ENCODE peak calls at places on chromosomes 2 and 18, in five cellular contexts. N, T, E, X and F are unnamed samples.
A peak's percentile ranks its signal among the peaks of the same experiment; 100 is the strongest.

GRCh38 chr2:53437371-53437770 is 330.2 kb upstream of the CHAC2 start:
- DNase-seq in X (no peak), N (no peak), T (no peak), E (no peak), F (no peak)

GRCh38 chr2:24313744-24314632 is 46.3 kb downstream of the ITSN2 start:
- DNase-seq in T (no peak), N (no peak), E (no peak), X (peak; percentile 40), F (no peak)

GRCh38 chr18:79545255-79545654 is 134.3 kb upstream of the CTDP1 start:
- DNase-seq in T (no peak), E (no peak), N (no peak), X (no peak), F (no peak)

GRCh38 chr2:111143107-111143886 is 22.6 kb downstream of the BCL2L11 start:
- DNase-seq in N (peak; percentile 51), E (no peak), T (no peak), X (no peak), F (no peak)

GRCh38 chr18:2894841-2895370 is 48.1 kb downstream of the EMILIN2 start:
- DNase-seq in E (no peak), T (no peak), N (no peak), X (no peak), F (no peak)

GRCh38 chr2:56539618-56540017 is 355.8 kb downstream of the CCDC85A start:
- DNase-seq in X (no peak), T (no peak), E (no peak), N (no peak), F (no peak)

GRCh38 chr2:1620081-1620480 is 124.2 kb downstream of the PXDN start:
- DNase-seq in T (no peak), X (no peak), E (no peak), N (no peak), F (no peak)

GRCh38 chr2:69645026-69645425 is 1.5 kb upstream of the AAK1 start:
- DNase-seq in N (no peak), E (no peak), T (no peak), X (no peak), F (no peak)

GRCh38 chr2:113167115-113167932 is 6.4 kb upstream of the PSD4 start:
- DNase-seq in N (peak; percentile 79), E (no peak), X (no peak), T (no peak), F (no peak)

GRCh38 chr2:235286624-235287368 is 207.0 kb upstream of the AGAP1 start:
- DNase-seq in E (no peak), N (no peak), X (peak; percentile 33), T (no peak), F (no peak)

GRCh38 chr2:121810959-121811853 is 55.8 kb downstream of the TSN start:
- DNase-seq in X (peak; percentile 86), E (peak; percentile 23), T (peak; percentile 39), N (peak; percentile 62), F (peak; percentile 67)

GRCh38 chr18:61939032-61939674 is 46.3 kb upstream of the RNF152 start:
- DNase-seq in X (no peak), N (no peak), E (no peak), T (no peak), F (no peak)

GRCh38 chr2:215479536-215480240 is 43.8 kb upstream of the FN1 start:
- DNase-seq in N (no peak), E (no peak), T (no peak), X (no peak), F (no peak)

GRCh38 chr2:189624648-189625355 is 36.5 kb upstream of the ASNSD1 start:
- DNase-seq in X (no peak), E (no peak), N (no peak), T (no peak), F (no peak)

GRCh38 chr2:234044157-234044556 is 6.3 kb upstream of the SPP2 start:
- DNase-seq in E (no peak), N (no peak), T (no peak), X (peak; percentile 78), F (no peak)

GRCh38 chr18:11689972-11690570 is 1.0 kb downstream of the GNAL start:
- DNase-seq in E (no peak), T (no peak), X (no peak), N (no peak), F (no peak)

GRCh38 chr2:238727585-238728321 is 120.1 kb upstream of the TWIST2 start:
- DNase-seq in X (peak; percentile 45), T (peak; percentile 77), N (peak; percentile 9), E (no peak), F (no peak)

GRCh38 chr2:230827774-230828271 is 36.9 kb upstream of the ITM2C start:
- DNase-seq in T (no peak), E (no peak), X (no peak), N (no peak), F (no peak)

GRCh38 chr2:174577967-174578589 is 19.5 kb downstream of the WIPF1 start:
- DNase-seq in N (no peak), X (peak; percentile 81), T (no peak), E (no peak), F (no peak)

GRCh38 chr2:159094173-159094737 is 125.8 kb downstream of the TANC1 start:
- DNase-seq in X (peak; percentile 79), E (peak; percentile 95), N (peak; percentile 42), T (peak; percentile 75), F (peak; percentile 64)

GRCh38 chr2:9422321-9423099 is 818 bp downstream of the ITGB1BP1 start:
- DNase-seq in T (peak; percentile 52), X (no peak), N (peak; percentile 56), E (peak; percentile 14), F (peak; percentile 40)

GRCh38 chr2:1665761-1666505 is 78.4 kb downstream of the PXDN start:
- DNase-seq in X (no peak), T (no peak), E (no peak), N (no peak), F (no peak)

GRCh38 chr2:213315168-213315876 is 31.1 kb downstream of the SPAG16 start:
- DNase-seq in N (no peak), T (no peak), X (no peak), E (no peak), F (no peak)

GRCh38 chr2:156933580-156934225 is 323.8 kb upstream of the GALNT5 start:
- DNase-seq in X (no peak), T (no peak), E (no peak), N (no peak), F (no peak)

GRCh38 chr2:62370304-62371250 is 135.4 kb downstream of the TMEM17 start:
- DNase-seq in T (no peak), N (no peak), E (no peak), X (no peak), F (no peak)

GRCh38 chr2:105769504-105769903 is 24.8 kb downstream of the NCK2 start:
- DNase-seq in N (no peak), T (no peak), E (no peak), X (no peak), F (no peak)

GRCh38 chr2:85838641-85839040 is 50.1 kb downstream of the ST3GAL5 start:
- DNase-seq in E (no peak), X (no peak), N (no peak), T (no peak), F (no peak)

GRCh38 chr2:27703638-27704341 is 40.1 kb downstream of the SLC4A1AP start:
- DNase-seq in E (no peak), X (peak; percentile 95), T (peak; percentile 93), N (peak; percentile 94), F (peak; percentile 79)

GRCh38 chr2:10372862-10373240 is 70.1 kb downstream of the HPCAL1 start:
- DNase-seq in X (no peak), T (no peak), N (no peak), E (no peak), F (no peak)

GRCh38 chr2:156826342-156826933 is 390.3 kb downstream of the GPD2 start:
- DNase-seq in E (no peak), N (peak; percentile 31), X (peak; percentile 90), T (no peak), F (no peak)

GRCh38 chr2:205721057-205721767 is 38.9 kb downstream of the NRP2 start:
- DNase-seq in E (no peak), T (no peak), X (no peak), N (no peak), F (no peak)

GRCh38 chr2:217167531-217167930 is 307.7 kb upstream of the TNP1 start:
- DNase-seq in X (no peak), T (no peak), E (no peak), N (no peak), F (no peak)

GRCh38 chr2:135944625-135945024 is 40.8 kb downstream of the DARS1 start:
- DNase-seq in E (no peak), N (no peak), X (no peak), T (no peak), F (no peak)